ENCODE peak calls at places on chromosomes 16 and 17, in nine cellular contexts. P is GM20000; E is tibial nerve; A is cardiac muscle cell; V is fibroblast of lung; Q is GM10248; C is CD4-positive, alpha-beta T cell; R is heart left ventricle; F is neural progenitor cell. S is an unnamed sample.

GRCh38 chr17:71252446-71252845 is 868.4 kb upstream of the SOX9 start:
- DNase-seq in A (no peak), V (no peak), P (no peak), Q (no peak), F (no peak), E (no peak), C (no peak), R (no peak), S (no peak)

GRCh38 chr16:66650707-66651473 is 45.7 kb downstream of the CMTM4 start:
- DNase-seq in Q (peak; percentile 81), A (peak; percentile 91), C (peak; percentile 78), E (peak; percentile 65), V (peak; percentile 82), F (peak; percentile 89), R (peak; percentile 80), P (peak; percentile 83), S (peak; percentile 59)

GRCh38 chr16:89473791-89474414 is 16.5 kb downstream of the ANKRD11 start:
- DNase-seq in A (peak; percentile 62), Q (no peak), P (no peak), C (no peak), R (no peak), E (no peak), F (no peak), V (peak; percentile 48), S (peak; percentile 20)

GRCh38 chr17:69913241-69914015 is 161.6 kb upstream of the KCNJ16 start:
- DNase-seq in Q (no peak), P (no peak), V (peak; percentile 45), C (no peak), F (no peak), R (no peak), E (no peak), A (no peak), S (no peak)

GRCh38 chr16:23124315-23124714 is 24.9 kb downstream of the USP31 start:
- DNase-seq in R (peak; percentile 53), E (no peak), A (peak; percentile 62), Q (no peak), F (no peak), P (no peak), V (peak; percentile 76), C (no peak), S (no peak)

GRCh38 chr17:20116683-20117309 is 107.6 kb downstream of the SPECC1 start:
- DNase-seq in A (peak; percentile 65), C (peak; percentile 48), Q (peak; percentile 56), E (no peak), F (peak; percentile 85), R (no peak), V (peak; percentile 65), P (peak; percentile 53), S (no peak)

GRCh38 chr17:63476857-63477470 is at the start of gene ACE:
- DNase-seq in Q (no peak), C (no peak), V (no peak), E (no peak), F (peak; percentile 76), P (peak; percentile 72), R (peak; percentile 52), A (peak; percentile 25), S (no peak)

GRCh38 chr16:57091200-57091989 is 988 bp upstream of the CPNE2 start:
- DNase-seq in R (peak; percentile 61), Q (no peak), E (peak; percentile 41), F (peak; percentile 31), C (no peak), A (peak; percentile 42), V (peak; percentile 19), P (no peak), S (no peak)

GRCh38 chr17:78000351-78000750 is 41.8 kb downstream of the TNRC6C start:
- DNase-seq in Q (no peak), R (no peak), F (no peak), P (no peak), V (peak; percentile 37), E (no peak), C (no peak), A (peak; percentile 56), S (no peak)

GRCh38 chr16:84049403-84050060 is 6.9 kb upstream of the SLC38A8 start:
- DNase-seq in C (no peak), Q (no peak), F (no peak), A (no peak), P (no peak), E (no peak), V (no peak), R (no peak), S (no peak)

GRCh38 chr16:84047626-84048025 is 5.0 kb upstream of the SLC38A8 start:
- DNase-seq in C (no peak), Q (no peak), V (no peak), E (no peak), P (no peak), R (no peak), F (no peak), A (no peak), S (no peak)

GRCh38 chr16:84048871-84049270 is 6.3 kb upstream of the SLC38A8 start:
- DNase-seq in P (no peak), V (no peak), A (no peak), F (no peak), Q (no peak), C (no peak), R (no peak), E (no peak), S (no peak)

GRCh38 chr16:84047206-84047605 is 4.6 kb upstream of the SLC38A8 start:
- DNase-seq in E (no peak), V (no peak), P (no peak), R (no peak), C (no peak), F (no peak), Q (no peak), A (no peak), S (no peak)

GRCh38 chr16:84048306-84048705 is 5.7 kb upstream of the SLC38A8 start:
- DNase-seq in C (no peak), E (no peak), P (no peak), Q (no peak), R (no peak), F (peak; percentile 52), V (no peak), A (no peak), S (no peak)
- TF ChIP-seq CTCF in C (no peak), E (no peak), P (no peak), Q (no peak), R (no peak), F (peak; percentile 42), V (no peak), A (no peak), S (no peak)

GRCh38 chr16:14378684-14379467 is 251.2 kb downstream of the PARN start:
- DNase-seq in P (no peak), R (no peak), E (no peak), C (no peak), Q (no peak), A (peak; percentile 25), V (no peak), F (no peak), S (no peak)
- TF ChIP-seq CTCF in P (no peak), R (no peak), E (no peak), C (no peak), Q (no peak), A (no peak), V (no peak), F (no peak), S (no peak)

DNA sequence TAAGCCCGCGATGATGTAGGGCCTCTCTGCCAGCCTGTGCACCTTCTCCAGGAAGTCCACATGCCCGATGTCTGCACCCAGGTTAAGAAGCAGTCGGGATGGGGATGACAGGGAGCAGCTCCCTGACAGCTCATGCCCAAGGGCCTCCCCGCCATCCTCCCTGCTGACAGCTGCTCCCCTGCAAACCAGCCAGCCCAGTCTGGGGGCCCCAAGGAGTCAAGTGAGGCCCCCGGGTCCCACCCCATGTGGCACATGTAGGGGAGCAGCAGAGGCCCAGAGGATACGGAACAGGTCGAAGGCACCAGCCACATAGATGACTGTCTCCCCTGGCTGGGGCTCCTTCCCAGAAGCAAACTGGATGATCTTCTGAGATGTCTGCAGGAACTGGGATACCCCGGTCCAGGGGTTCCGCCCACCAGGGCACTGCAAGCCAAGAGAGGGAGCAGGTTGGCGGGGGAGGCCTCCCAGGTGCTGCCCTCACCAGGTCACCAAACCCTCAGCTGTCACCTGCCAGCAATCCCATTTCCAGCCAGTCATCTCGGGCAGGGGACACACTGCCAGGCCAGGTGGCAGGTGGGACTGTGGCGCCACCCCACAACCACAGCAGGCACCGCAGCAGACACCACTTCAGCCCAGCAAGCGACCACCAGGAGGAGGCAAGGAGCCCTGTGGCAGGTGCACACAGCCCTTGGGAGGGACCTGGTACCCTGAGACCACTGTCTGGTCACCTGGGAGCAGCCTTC is 4.6 kb downstream of the PCYT2 start:
- DNase-seq in A (no peak), V (no peak), Q (no peak), F (no peak), R (no peak), C (no peak), E (no peak), P (no peak), S (no peak)
- TF ChIP-seq CTCF in A (no peak), V (no peak), Q (no peak), F (peak; percentile 26), R (no peak), C (no peak), E (no peak), P (no peak), S (no peak)

DNA sequence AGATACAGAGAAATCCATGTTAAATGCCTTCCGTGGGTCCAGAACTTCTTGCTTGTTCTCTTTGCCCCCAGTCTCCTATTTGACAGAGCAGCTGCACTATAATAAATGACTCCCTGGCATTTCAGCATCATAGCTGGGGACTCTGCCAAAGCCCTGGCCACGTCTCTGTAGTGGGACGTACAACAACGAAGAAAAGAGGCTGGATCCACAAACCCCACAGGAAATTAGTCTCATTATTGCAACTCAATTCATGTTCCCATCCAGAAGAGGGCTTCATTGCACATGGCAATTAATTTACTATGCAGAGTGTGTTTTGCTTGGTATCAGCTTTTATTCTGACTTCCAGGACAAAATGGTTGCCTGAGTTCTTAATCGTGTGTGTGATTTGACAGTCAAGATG is 121.3 kb downstream of the CDH13 start:
- DNase-seq in R (peak; percentile 66), Q (no peak), E (no peak), C (no peak), P (no peak), A (peak; percentile 91), F (no peak), V (peak; percentile 91), S (no peak)
- TF ChIP-seq CTCF in R (peak; percentile 21), Q (no peak), E (no peak), C (no peak), P (no peak), A (peak; percentile 50), F (no peak), V (peak; percentile 40), S (no peak)

DNA sequence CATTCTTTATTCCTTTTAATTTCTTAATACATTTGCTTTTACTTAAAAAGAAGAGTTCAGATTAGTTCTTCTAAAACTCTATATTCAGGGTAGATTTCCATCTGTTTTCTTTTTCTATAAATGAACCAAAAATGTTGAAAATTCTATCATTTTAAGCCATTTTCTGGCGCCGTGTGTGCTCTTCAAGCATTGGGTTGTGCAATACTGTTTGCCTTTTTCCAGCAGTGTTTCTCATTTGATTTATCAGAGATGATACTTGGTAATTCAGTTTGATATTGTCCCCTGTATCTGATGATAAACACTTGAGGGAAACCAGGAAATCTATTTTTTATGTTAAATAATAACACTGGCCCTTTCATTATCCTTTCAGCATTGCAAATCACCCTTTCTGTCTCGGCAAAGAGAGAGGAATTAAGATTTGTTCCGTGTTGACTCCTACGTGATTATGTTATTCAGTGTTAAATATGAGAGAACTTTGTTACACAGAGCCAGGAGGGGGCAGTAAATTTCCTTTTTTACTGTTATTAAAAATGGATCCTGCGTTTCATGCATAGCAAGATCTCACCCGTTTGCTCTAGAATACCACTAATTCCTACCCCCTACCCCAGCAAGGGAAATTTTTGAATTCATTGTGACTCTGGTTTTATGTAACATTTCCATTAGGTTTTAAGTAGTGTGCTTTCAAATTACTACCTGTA is 606.9 kb upstream of the RBFOX1 start:
- DNase-seq in E (no peak), P (no peak), V (no peak), C (no peak), F (peak; percentile 34), Q (no peak), R (no peak), A (no peak), S (no peak)
- TF ChIP-seq CTCF in E (peak; percentile 13), P (no peak), V (no peak), C (no peak), F (peak; percentile 53), Q (no peak), R (no peak), A (no peak), S (no peak)

S was measured in HL-60.